ENCODE peak calls at places on chromosomes 16 and 17, in nine cellular contexts. F, N, K, Y, O, V, H, R and S are unnamed samples.

GRCh38 chr17:1640329-1641064 is 5.0 kb downstream of the SCARF1 start:
- DNase-seq in F (no peak), N (no peak), K (no peak), Y (peak; percentile 67), O (no peak), V (no peak), H (no peak), R (no peak), S (no peak)

GRCh38 chr17:27647755-27648154 is 16.8 kb downstream of the LGALS9 start:
- DNase-seq in F (no peak), N (no peak), K (peak; percentile 32), Y (no peak), O (no peak), V (no peak), H (no peak), R (no peak), S (no peak)

GRCh38 chr17:2393954-2394749 is 6.7 kb downstream of the MNT start:
- DNase-seq in F (no peak), N (no peak), K (peak; percentile 83), Y (no peak), O (no peak), V (peak; percentile 30), H (no peak), R (peak; percentile 47), S (no peak)

GRCh38 chr16:11632455-11632921 is 35.8 kb upstream of the SNN start:
- DNase-seq in F (peak; percentile 82), N (peak; percentile 95), K (peak; percentile 96), Y (peak; percentile 70), O (peak; percentile 93), V (no peak), H (no peak), R (peak; percentile 61), S (no peak)

GRCh38 chr17:19013806-19014627 is 9.5 kb upstream of the FAM83G start:
- DNase-seq in F (no peak), N (no peak), K (peak; percentile 29), Y (no peak), O (no peak), V (no peak), H (no peak), R (no peak), S (no peak)

GRCh38 chr17:67063146-67063545 is 18.8 kb downstream of the CACNG1 start:
- DNase-seq in F (no peak), N (no peak), K (no peak), Y (no peak), O (no peak), V (no peak), H (no peak), R (no peak), S (no peak)

GRCh38 chr16:57623251-57624043 is 5.0 kb upstream of the ADGRG1 start:
- DNase-seq in F (no peak), N (peak; percentile 85), K (peak; percentile 91), Y (no peak), O (peak; percentile 96), V (no peak), H (no peak), R (peak; percentile 46), S (peak; percentile 76)

GRCh38 chr17:76138234-76138895 is 2.7 kb downstream of the FOXJ1 start:
- DNase-seq in F (no peak), N (no peak), K (peak; percentile 87), Y (no peak), O (no peak), V (no peak), H (peak; percentile 73), R (peak; percentile 86), S (no peak)

GRCh38 chr16:12504312-12504711 is 299.4 kb downstream of the CPPED1 start:
- DNase-seq in F (no peak), N (no peak), K (no peak), Y (no peak), O (no peak), V (no peak), H (no peak), R (no peak), S (no peak)

GRCh38 chr17:78002166-78002565 is 43.7 kb downstream of the TNRC6C start:
- DNase-seq in F (no peak), N (no peak), K (no peak), Y (no peak), O (no peak), V (no peak), H (no peak), R (no peak), S (no peak)

GRCh38 chr16:56874800-56875199 is 9.8 kb downstream of the SLC12A3 start:
- DNase-seq in F (peak; percentile 38), N (peak; percentile 40), K (no peak), Y (no peak), O (peak; percentile 26), V (no peak), H (no peak), R (no peak), S (no peak)

GRCh38 chr16:66936462-66936861 is 1.1 kb downstream of the CES2 start:
- DNase-seq in F (no peak), N (no peak), K (peak; percentile 37), Y (peak; percentile 45), O (no peak), V (no peak), H (no peak), R (no peak), S (no peak)

GRCh38 chr16:50539053-50539615 is 9.1 kb upstream of the NKD1 start:
- DNase-seq in F (no peak), N (no peak), K (no peak), Y (no peak), O (no peak), V (no peak), H (no peak), R (peak; percentile 59), S (no peak)

GRCh38 chr16:85360323-85361277 is 248.3 kb upstream of the CIBAR2 start:
- DNase-seq in F (no peak), N (no peak), K (no peak), Y (no peak), O (no peak), V (peak; percentile 63), H (no peak), R (no peak), S (peak; percentile 84)

GRCh38 chr17:54992797-54993639 is 24.5 kb downstream of the STXBP4 start:
- DNase-seq in F (peak; percentile 57), N (peak; percentile 66), K (no peak), Y (no peak), O (peak; percentile 63), V (no peak), H (no peak), R (peak; percentile 63), S (peak; percentile 45)

GRCh38 chr17:60618854-60619253 is 18.9 kb downstream of the PPM1D start:
- DNase-seq in F (no peak), N (no peak), K (no peak), Y (no peak), O (no peak), V (no peak), H (no peak), R (no peak), S (no peak)

GRCh38 chr16:9364721-9365693 is 273.6 kb downstream of the HAPSTR1 start:
- DNase-seq in F (peak; percentile 12), N (no peak), K (peak; percentile 84), Y (peak; percentile 89), O (no peak), V (peak; percentile 82), H (no peak), R (no peak), S (no peak)

GRCh38 chr17:34478244-34478643 is 101.1 kb upstream of the TMEM132E start:
- DNase-seq in F (no peak), N (no peak), K (no peak), Y (no peak), O (no peak), V (no peak), H (no peak), R (no peak), S (no peak)

GRCh38 chr17:34472363-34472762 is 107.0 kb upstream of the TMEM132E start:
- DNase-seq in F (no peak), N (no peak), K (no peak), Y (no peak), O (no peak), V (no peak), H (no peak), R (no peak), S (no peak)

GRCh38 chr17:34474706-34475105 is 104.7 kb upstream of the TMEM132E start:
- DNase-seq in F (no peak), N (no peak), K (no peak), Y (no peak), O (no peak), V (no peak), H (no peak), R (peak; percentile 34), S (no peak)
- TF ChIP-seq CTCF in F (no peak), N (no peak), K (no peak), Y (no peak), O (no peak), V (no peak), H (peak; percentile 17), R (peak; percentile 27), S (no peak)

DNA sequence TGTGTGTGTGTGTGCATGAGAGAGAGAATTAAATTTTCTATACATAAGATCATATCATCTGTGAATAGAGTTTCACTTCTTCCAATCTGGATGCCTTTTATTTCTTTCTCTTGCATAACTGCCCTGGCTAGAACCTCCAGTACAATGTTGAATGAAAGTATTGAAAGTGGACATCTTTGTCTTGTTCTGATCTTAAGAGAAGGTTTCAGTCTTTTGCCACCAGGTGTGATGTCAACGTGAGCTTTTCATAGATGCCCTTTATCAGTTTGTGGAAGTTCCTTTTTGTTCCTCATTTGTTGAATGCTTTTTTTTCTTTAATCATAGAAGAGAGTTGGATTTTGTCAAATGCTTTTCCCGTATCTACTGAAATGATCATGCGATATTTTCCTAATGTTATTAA is 63.3 kb downstream of the RNF213 start:
- DNase-seq in F (no peak), N (no peak), K (no peak), Y (no peak), O (no peak), V (no peak), H (no peak), R (no peak), S (no peak)
- TF ChIP-seq CTCF in F (no peak), N (no peak), K (no peak), Y (no peak), O (no peak), V (no peak), H (no peak), R (no peak), S (no peak)

DNA sequence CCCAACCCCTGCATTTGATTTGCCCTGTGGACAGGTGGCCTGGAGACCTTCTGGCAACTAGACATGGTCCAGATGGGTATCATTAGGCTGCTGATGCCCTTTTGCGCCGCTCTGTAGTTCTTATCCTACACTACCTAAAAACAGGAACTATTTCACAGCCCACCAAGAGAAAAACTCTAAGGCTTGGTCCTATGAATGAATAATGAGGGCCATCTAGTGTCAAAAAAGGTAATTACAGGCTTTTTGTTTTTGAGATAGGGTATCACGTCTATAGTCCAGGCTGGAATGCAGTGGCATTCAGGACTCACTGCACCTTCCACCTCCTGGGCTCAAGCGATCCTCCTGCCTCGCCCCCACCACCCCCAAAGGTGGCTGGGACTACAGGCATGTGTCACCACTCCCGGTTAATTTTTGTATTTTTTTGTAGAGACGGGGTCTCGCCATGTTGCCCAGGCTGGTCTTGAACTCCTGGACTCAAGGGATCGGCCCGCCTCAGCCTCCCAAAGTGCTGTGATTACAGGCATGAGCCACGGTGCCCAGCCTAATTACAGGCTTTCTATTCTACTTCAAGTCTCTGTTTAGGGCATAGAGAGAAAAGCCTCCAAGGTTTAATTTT is 20.9 kb downstream of the COIL start:
- DNase-seq in F (peak; percentile 56), N (peak; percentile 74), K (no peak), Y (no peak), O (peak; percentile 75), V (no peak), H (no peak), R (peak; percentile 59), S (peak; percentile 34)
- TF ChIP-seq CTCF in F (peak; percentile 75), N (peak; percentile 57), K (peak; percentile 62), Y (peak; percentile 71), O (peak; percentile 69), V (peak; percentile 68), H (peak; percentile 66), R (peak; percentile 69), S (peak; percentile 81)

GRCh38 chr17:40109471-40109824 is 9.1 kb upstream of the NR1D1 start:
- DNase-seq in F (no peak), N (no peak), K (no peak), Y (no peak), O (no peak), V (no peak), H (no peak), R (no peak), S (no peak)
- TF ChIP-seq CTCF in F (peak; percentile 29), N (peak; percentile 6), K (no peak), Y (no peak), O (peak; percentile 30), V (no peak), H (no peak), R (peak; percentile 28), S (no peak)